ENCODE peak calls at places on chromosome 11, in seven cellular contexts. W, D, I, M, N, Q and Z are unnamed samples.

GRCh38 chr11:128222245-128222959 is 365.0 kb downstream of the ETS1 start:
- ATAC-seq in W (no peak), D (no peak), I (no peak), M (no peak), N (no peak), Q (no peak), Z (no peak)

GRCh38 chr11:111788051-111788450 is 21.9 kb upstream of the PPP2R1B start:
- ATAC-seq in W (no peak), D (no peak), I (peak), M (no peak), N (no peak), Q (no peak), Z (no peak)

GRCh38 chr11:71488968-71489265 is 35.9 kb downstream of the NADSYN1 start:
- ATAC-seq in W (no peak), D (no peak), I (no peak), M (no peak), N (no peak), Q (no peak), Z (peak)

GRCh38 chr11:112794321-112794720 is 166.9 kb upstream of the NCAM1 start:
- ATAC-seq in W (no peak), D (no peak), I (no peak), M (no peak), N (no peak), Q (no peak), Z (no peak)

GRCh38 chr11:106278391-106278790 is 200.9 kb downstream of the AASDHPPT start:
- ATAC-seq in W (no peak), D (no peak), I (no peak), M (no peak), N (no peak), Q (no peak), Z (no peak)

GRCh38 chr11:1645357-1645821 is 15.8 kb downstream of the KRTAP5-5 start:
- ATAC-seq in W (no peak), D (no peak), I (no peak), M (no peak), N (no peak), Q (no peak), Z (no peak)

GRCh38 chr11:15035283-15035682 is 38.1 kb upstream of the CALCB start:
- ATAC-seq in W (no peak), D (no peak), I (no peak), M (no peak), N (no peak), Q (peak), Z (no peak)

GRCh38 chr11:73359930-73360742 is 16.1 kb upstream of the RELT start:
- ATAC-seq in W (peak), D (no peak), I (no peak), M (peak), N (peak), Q (peak), Z (no peak)

GRCh38 chr11:123461164-123461563 is 31.1 kb downstream of the GRAMD1B start:
- ATAC-seq in W (no peak), D (no peak), I (peak), M (no peak), N (no peak), Q (no peak), Z (no peak)

GRCh38 chr11:1625541-1625940 is 3.6 kb upstream of the KRTAP5-4 start:
- ATAC-seq in W (no peak), D (no peak), I (no peak), M (no peak), N (no peak), Q (no peak), Z (no peak)

GRCh38 chr11:24738972-24739371 is 242.1 kb downstream of the LUZP2 start:
- ATAC-seq in W (peak), D (no peak), I (no peak), M (no peak), N (no peak), Q (peak), Z (no peak)